ENCODE peak calls at places on chromosomes 4 and X, in five cellular contexts. M is trophoblast cell, B is neuronal stem cell, U is mesenchymal stem cell, G is H1. Q is an unnamed sample.
A peak's percentile ranks its signal among the peaks of the same experiment; 100 is the strongest.

GRCh38 chrX:100491174-100491573 is 81.1 kb upstream of the PCDH19 start:
- DNase-seq in B (no peak), G (no peak), U (no peak), M (no peak), Q (no peak)

GRCh38 chrX:150504399-150505186 is 63.8 kb upstream of the MTM1 start:
- DNase-seq in M (no peak), U (no peak), B (no peak), G (no peak), Q (no peak)

GRCh38 chrX:38860106-38861013 is 59.1 kb downstream of the MID1IP1 start:
- DNase-seq in U (no peak), M (no peak), B (no peak), G (no peak), Q (no peak)

GRCh38 chr4:41141910-41142309 is 72.4 kb downstream of the APBB2 start:
- DNase-seq in B (no peak), U (peak; percentile 76), G (no peak), M (no peak), Q (no peak)

GRCh38 chrX:40646489-40647306 is 663 bp downstream of the CXorf38 start:
- DNase-seq in B (peak; percentile 15), G (no peak), M (peak; percentile 48), U (peak; percentile 31), Q (no peak)

GRCh38 chr4:120232050-120232449 is 165.4 kb upstream of the MAD2L1 start:
- DNase-seq in U (no peak), G (no peak), M (no peak), B (no peak), Q (no peak)

GRCh38 chr4:92658318-92658717 is 354.6 kb downstream of the GRID2 start:
- DNase-seq in M (no peak), U (no peak), G (no peak), B (no peak), Q (no peak)

GRCh38 chr4:122012735-122013134 is 60.9 kb upstream of the TRPC3 start:
- DNase-seq in G (no peak), B (no peak), U (peak; percentile 39), M (no peak), Q (no peak)

GRCh38 chr4:7198440-7199128 is 6.2 kb downstream of the SORCS2 start:
- DNase-seq in B (no peak), M (no peak), G (no peak), U (no peak), Q (peak; percentile 22)

GRCh38 chr4:91064157-91064853 is 937.1 kb downstream of the CCSER1 start:
- DNase-seq in B (peak; percentile 42), U (peak; percentile 80), G (no peak), M (peak; percentile 54), Q (no peak)

GRCh38 chr4:53547983-53548382 is 43.3 kb downstream of the LNX1 start:
- DNase-seq in U (no peak), B (no peak), G (no peak), M (no peak), Q (no peak)

GRCh38 chr4:169485084-169485483 is 127.3 kb downstream of the NEK1 start:
- DNase-seq in B (no peak), M (no peak), U (peak; percentile 50), G (no peak), Q (no peak)
- H2BK12ac ChIP-seq in B (no peak overlapping the region), M (no peak overlapping the region), U (no peak overlapping the region), G (no peak overlapping the region), Q (no peak overlapping the region)

GRCh38 chr4:102589743-102590142 is 88.6 kb downstream of the NFKB1 start:
- DNase-seq in M (no peak), B (no peak), U (no peak), G (no peak), Q (no peak)
- H3K9ac ChIP-seq in M (no peak overlapping the region), B (no peak overlapping the region), U (no peak overlapping the region), G (no peak overlapping the region), Q (no peak overlapping the region)

GRCh38 chr4:73603854-73604584 is 16.2 kb downstream of the RASSF6 start:
- DNase-seq in M (peak; percentile 45), G (no peak), B (no peak), U (peak; percentile 69), Q (no peak)

GRCh38 chr4:73608677-73609594 is 11.3 kb downstream of the RASSF6 start:
- DNase-seq in M (no peak), U (peak; percentile 57), B (no peak), G (no peak), Q (no peak)

GRCh38 chr4:73609688-73610087 is 10.5 kb downstream of the RASSF6 start:
- DNase-seq in G (no peak), B (no peak), M (no peak), U (peak; percentile 62), Q (no peak)

GRCh38 chr4:73606465-73606974 is 13.7 kb downstream of the RASSF6 start:
- DNase-seq in B (no peak), M (no peak), U (no peak), G (no peak), Q (no peak)

DNA sequence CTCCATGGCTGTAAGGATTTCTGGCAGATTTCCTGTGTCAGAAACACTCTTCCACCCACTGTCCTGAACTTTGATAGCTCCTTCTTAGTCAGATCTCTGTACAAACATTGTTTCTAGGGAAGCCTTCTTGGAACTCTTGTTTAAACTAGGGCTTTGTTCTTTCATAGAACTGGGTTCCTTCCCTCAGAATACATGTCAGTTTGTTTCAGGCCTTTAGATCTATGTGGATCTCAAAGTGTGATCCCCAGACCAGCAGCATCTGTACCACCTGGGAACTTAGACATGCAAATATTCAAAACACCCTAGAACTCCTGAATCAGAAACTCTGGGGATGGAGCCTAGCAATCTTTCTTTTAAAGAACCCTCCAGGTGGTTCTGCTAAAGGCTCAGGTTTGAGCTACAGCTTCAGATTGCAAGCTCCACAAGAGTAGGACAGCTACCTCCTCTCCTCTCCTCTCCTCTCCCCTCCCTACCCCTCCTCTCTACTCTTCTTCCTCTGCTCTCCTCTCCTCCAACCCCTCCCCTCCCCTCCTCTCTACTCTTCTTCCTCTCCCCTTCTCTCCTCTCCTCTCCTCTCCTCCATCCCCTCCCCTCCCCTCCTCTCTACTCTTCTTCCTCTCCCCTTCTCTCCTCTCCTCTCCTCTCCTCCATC is 12.7 kb downstream of the RASSF6 start:
- DNase-seq in M (no peak), G (no peak), B (no peak), U (no peak), Q (no peak)
- H2AFZ ChIP-seq in M (no peak overlapping the region), G (no peak overlapping the region), B (no peak overlapping the region), U (no peak overlapping the region), Q (no peak overlapping the region)

DNA sequence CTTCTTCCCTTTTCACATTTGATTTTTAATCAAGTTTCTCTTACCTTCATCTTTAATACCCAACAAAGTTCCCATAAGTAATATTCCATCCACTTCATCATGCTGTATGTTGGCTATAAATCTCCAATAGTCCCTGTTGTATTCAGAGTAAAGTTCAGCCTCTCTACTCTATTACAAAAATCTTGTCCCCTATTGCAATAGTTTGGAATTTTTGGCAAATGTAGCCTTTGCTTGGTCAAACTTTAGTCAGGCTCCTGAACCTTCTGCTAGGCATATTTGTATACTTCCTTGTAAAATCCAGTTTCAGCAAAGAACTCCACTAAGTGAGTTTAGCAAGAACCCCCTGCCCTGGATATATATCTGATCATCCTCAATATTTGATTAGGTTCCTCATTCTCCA is 54.0 kb upstream of the PACRGL start:
- DNase-seq in U (no peak), M (no peak), B (no peak), G (no peak), Q (no peak)
- H2BK12ac ChIP-seq in U (no peak overlapping the region), M (no peak overlapping the region), B (no peak overlapping the region), G (no peak overlapping the region), Q (no peak overlapping the region)

GRCh38 chr4:185465707-185466106 is 5.8 kb downstream of the CCDC110 start:
- DNase-seq in B (no peak), G (no peak), M (no peak), U (no peak), Q (no peak)
- H3K9ac ChIP-seq in B (no peak overlapping the region), G (no peak overlapping the region), M (no peak overlapping the region), U (no peak overlapping the region), Q (no peak overlapping the region)

GRCh38 chr4:106985830-106986229 is 50.3 kb downstream of the DKK2 start:
- DNase-seq in U (no peak), G (no peak), M (no peak), B (no peak), Q (no peak)
- H2AFZ ChIP-seq in U (no peak overlapping the region), G (no peak overlapping the region), M (no peak overlapping the region), B (no peak overlapping the region), Q (no peak overlapping the region)

DNA sequence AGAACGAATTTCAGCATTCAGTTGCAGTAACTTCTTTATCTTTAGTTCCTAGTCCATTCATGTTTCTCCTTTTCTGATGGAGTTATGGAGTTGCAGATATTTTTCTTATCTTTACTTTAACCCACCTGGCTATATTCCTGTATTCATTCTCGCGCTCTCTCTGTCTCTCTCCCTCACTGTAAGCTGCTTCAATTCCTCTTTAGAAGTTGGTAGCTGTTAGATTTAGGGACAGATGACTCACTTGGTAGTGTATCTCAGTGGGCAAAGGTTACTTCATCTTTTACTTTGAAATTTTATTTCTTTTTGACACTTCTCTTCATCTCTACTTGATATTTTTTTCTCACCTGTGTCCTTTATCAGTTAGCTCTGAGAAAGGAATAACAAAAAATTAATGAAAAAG is 49.6 kb upstream of the BRS3 start:
- DNase-seq in B (no peak), G (no peak), M (no peak), U (no peak), Q (no peak)
- H2BK12ac ChIP-seq in B (no peak overlapping the region), G (no peak overlapping the region), M (no peak overlapping the region), U (no peak overlapping the region), Q (no peak overlapping the region)

GRCh38 chrX:53544936-53545335 is 110.8 kb upstream of the HSD17B10 start:
- DNase-seq in U (no peak), B (no peak), M (no peak), G (no peak), Q (no peak)
- H3K9ac ChIP-seq in U (no peak overlapping the region), B (no peak overlapping the region), M (no peak overlapping the region), G (no peak overlapping the region), Q (no peak overlapping the region)

DNA sequence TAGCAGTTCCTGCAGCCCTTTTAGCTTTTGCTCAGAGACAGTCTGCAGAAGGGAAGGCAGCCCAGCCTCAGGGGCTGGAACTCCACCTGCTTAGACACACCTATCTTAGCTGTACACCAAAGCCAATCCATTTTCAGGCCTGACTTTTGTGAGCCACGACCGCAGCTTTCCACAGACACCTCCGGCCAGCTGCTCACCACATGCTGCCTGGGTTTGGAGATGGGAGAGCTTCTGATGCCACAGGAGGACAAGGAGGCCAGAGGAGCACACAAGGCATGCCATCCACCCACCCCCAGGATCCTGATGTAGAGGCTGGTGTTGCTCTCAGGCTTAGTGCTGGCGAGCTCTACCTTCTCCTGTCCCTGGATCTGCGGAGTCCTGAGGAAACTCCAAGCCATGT is 141.8 kb upstream of the NALF2 start:
- DNase-seq in M (no peak), U (no peak), G (no peak), B (no peak), Q (no peak)
- H2AFZ ChIP-seq in M (no peak overlapping the region), U (no peak overlapping the region), G (no peak overlapping the region), B (no peak overlapping the region), Q (no peak overlapping the region)

GRCh38 chr4:74374128-74374527 is 9.2 kb downstream of the EREG start:
- DNase-seq in G (no peak), U (no peak), B (no peak), M (no peak), Q (no peak)
- H2BK12ac ChIP-seq in G (no peak overlapping the region), U (no peak overlapping the region), B (no peak overlapping the region), M (no peak overlapping the region), Q (no peak overlapping the region)

Q was measured in H9.